ENCODE peak calls at places on chromosomes 1 and 21, in four cellular contexts. I, C, S and W are unnamed samples.

GRCh38 chr1:84973493-84974334 is 23.2 kb downstream of the MCOLN2 start:
- DNase-seq in S (no peak), I (no peak), C (peak), W (no peak)

GRCh38 chr1:9400425-9401079 is 107.9 kb downstream of the SPSB1 start:
- DNase-seq in S (no peak), C (peak), I (peak), W (no peak)

GRCh38 chr1:35499652-35500176 is 57.5 kb downstream of the KIAA0319L start:
- DNase-seq in S (no peak), C (no peak), I (no peak), W (no peak)

GRCh38 chr1:237141471-237141870 is 99.5 kb downstream of the RYR2 start:
- DNase-seq in C (no peak), S (no peak), I (no peak), W (no peak)

GRCh38 chr1:62247391-62248168 is 52.9 kb downstream of the L1TD1 start:
- DNase-seq in I (no peak), S (peak), C (no peak), W (no peak)

GRCh38 chr1:233020441-233020840 is 70.0 kb downstream of the NTPCR start:
- DNase-seq in S (no peak), I (peak), C (no peak), W (peak)

GRCh38 chr1:65509912-65510680 is 89.6 kb downstream of the LEPR start:
- DNase-seq in S (no peak), I (peak), C (peak), W (no peak)

GRCh38 chr1:211495584-211495983 is 3.6 kb upstream of the RD3 start:
- DNase-seq in C (no peak), I (no peak), S (no peak), W (no peak)

GRCh38 chr1:235313931-235314678 is 13.9 kb downstream of the ARID4B start:
- DNase-seq in S (no peak), I (peak), C (peak), W (no peak)

GRCh38 chr21:36902793-36903192 is 63.7 kb downstream of the HLCS start:
- DNase-seq in I (peak), C (peak), S (no peak), W (no peak)

GRCh38 chr1:221549815-221550214 is 192.1 kb downstream of the DUSP10 start:
- DNase-seq in C (no peak), S (no peak), I (no peak), W (no peak)

GRCh38 chr1:245888809-245889208 is 618.3 kb downstream of the SMYD3 start:
- DNase-seq in C (peak), I (peak), S (no peak), W (peak)

GRCh38 chr1:215377736-215378135 is 189.4 kb upstream of the KCTD3 start:
- DNase-seq in S (no peak), I (no peak), C (no peak), W (no peak)

GRCh38 chr1:32014937-32015363 is 1.3 kb downstream of the KHDRBS1 start:
- DNase-seq in C (no peak), S (no peak), I (no peak), W (no peak)
- H3K14ac ChIP-seq in C (no peak), S (peak), I (peak), W (no peak)

DNA sequence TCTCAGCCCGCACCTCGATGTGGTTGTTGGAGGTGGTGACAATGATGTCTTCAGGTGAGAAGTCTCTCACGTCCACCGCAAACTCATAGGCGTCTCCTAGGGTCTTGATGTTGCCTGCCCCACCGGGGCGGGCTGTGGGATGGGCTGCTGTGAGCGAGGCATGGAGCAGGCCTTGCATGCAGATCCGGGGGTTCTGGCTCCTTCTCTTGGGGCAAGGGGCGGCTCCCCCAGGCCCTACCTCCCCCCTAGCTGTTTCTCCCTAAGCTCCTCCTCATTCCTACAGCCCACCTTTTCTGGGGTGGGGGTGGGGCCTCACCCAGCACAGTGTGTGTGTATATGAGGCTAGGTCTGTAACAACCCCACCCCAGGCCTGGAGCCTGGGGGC is 775 bp downstream of the HSPB7 start:
- DNase-seq in I (no peak), S (no peak), C (no peak), W (no peak)
- H3K4me3 ChIP-seq in I (no peak), S (no peak), C (no peak), W (no peak)

GRCh38 chr1:229015791-229016190 is 255.1 kb upstream of the RAB4A start:
- DNase-seq in S (no peak), C (no peak), I (no peak), W (no peak)
- H3K14ac ChIP-seq in S (no peak), C (no peak), I (no peak), W (no peak)

GRCh38 chr1:83639785-83640184 is 359.1 kb downstream of the TTLL7 start:
- DNase-seq in I (no peak), C (no peak), S (no peak), W (no peak)

GRCh38 chr1:83637009-83637408 is 361.9 kb downstream of the TTLL7 start:
- DNase-seq in C (no peak), I (no peak), S (no peak), W (no peak)

GRCh38 chr1:83641828-83642443 is 357.0 kb downstream of the TTLL7 start:
- DNase-seq in C (peak), I (no peak), S (no peak), W (no peak)

GRCh38 chr1:83637586-83637985 is 361.3 kb downstream of the TTLL7 start:
- DNase-seq in S (no peak), I (no peak), C (no peak), W (no peak)

GRCh38 chr1:83641206-83641658 is 357.7 kb downstream of the TTLL7 start:
- DNase-seq in I (no peak), S (no peak), C (peak), W (no peak)
- H3K4me3 ChIP-seq in I (no peak), S (no peak), C (no peak), W (no peak)

GRCh38 chr1:227317541-227318002 is 720 bp downstream of the CDC42BPA start:
- DNase-seq in S (peak), C (peak), I (peak), W (peak)
- H3K14ac ChIP-seq in S (peak), C (peak), I (peak), W (no peak)

DNA sequence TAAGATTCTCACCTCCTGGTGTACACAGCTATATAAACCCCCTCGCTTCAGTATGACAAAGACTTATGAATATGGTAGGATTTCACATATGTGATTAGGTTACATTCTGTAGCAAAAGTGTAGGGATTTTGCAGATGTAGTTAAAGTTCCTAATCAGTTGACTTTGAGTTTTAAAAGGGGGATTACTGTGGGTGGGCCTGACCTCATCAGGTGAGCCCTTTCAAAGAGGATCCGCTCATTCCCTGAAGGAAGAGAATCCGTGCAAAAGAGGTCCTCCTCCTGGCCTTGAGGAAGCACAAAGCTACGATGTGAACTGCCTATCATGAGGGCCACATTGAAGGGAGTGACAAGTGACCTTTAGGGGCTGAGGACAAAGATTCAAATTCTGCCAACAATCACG is 30.6 kb upstream of the KAZN start:
- DNase-seq in I (no peak), S (no peak), C (no peak), W (no peak)
- H3K4me3 ChIP-seq in I (no peak), S (no peak), C (no peak), W (no peak)

GRCh38 chr1:70353641-70354331 is 736 bp downstream of the ANKRD13C start:
- DNase-seq in C (peak), S (peak), I (peak), W (no peak)
- H3K14ac ChIP-seq in C (peak), S (peak), I (peak), W (peak)